ENCODE peak calls at places on chromosomes 4 and X, in five cellular contexts. V is SIG-M5, Z is right lobe of liver, M is D341Med, L is A673. U is an unnamed sample.

GRCh38 chrX:123986377-123986776 is 24.9 kb downstream of the STAG2 start:
- DNase-seq in V (no peak), M (no peak), Z (no peak), L (no peak), U (no peak)

GRCh38 chrX:37347420-37347819 is 1.7 kb upstream of the PRRG1 start:
- DNase-seq in Z (no peak), V (no peak), L (peak), M (no peak), U (no peak)

GRCh38 chr4:55037728-55038127 is 87.7 kb downstream of the KDR start:
- DNase-seq in Z (no peak), V (no peak), M (no peak), L (no peak), U (no peak)

GRCh38 chr4:3712936-3713335 is 53.2 kb upstream of the ADRA2C start:
- DNase-seq in M (no peak), Z (peak), L (no peak), V (no peak), U (no peak)

GRCh38 chrX:10350991-10351390 is 194.2 kb downstream of the CLCN4 start:
- DNase-seq in V (no peak), Z (no peak), L (no peak), M (no peak), U (no peak)

GRCh38 chr4:114921790-114922581 is 191.4 kb downstream of the NDST4 start:
- DNase-seq in M (no peak), V (no peak), L (no peak), Z (no peak), U (no peak)

GRCh38 chr4:126738926-126739325 is 893.8 kb upstream of the INTU start:
- DNase-seq in L (no peak), M (no peak), V (no peak), Z (no peak), U (no peak)

GRCh38 chr4:1761130-1761688 is 31.9 kb upstream of the FGFR3 start:
- DNase-seq in Z (no peak), V (no peak), L (no peak), M (no peak), U (no peak)

GRCh38 chrX:110087485-110088356 is 84.8 kb downstream of the TMEM164 start:
- DNase-seq in V (no peak), L (peak), Z (no peak), M (no peak), U (no peak)

GRCh38 chr4:27251788-27252187 is 391.1 kb downstream of the STIM2 start:
- DNase-seq in V (no peak), Z (no peak), M (no peak), L (no peak), U (no peak)

GRCh38 chr4:6372649-6373525 is 99.5 kb downstream of the PPP2R2C start:
- DNase-seq in V (no peak), M (peak), L (peak), Z (no peak), U (no peak)

GRCh38 chr4:116361782-116362181 is 723.6 kb downstream of the TRAM1L1 start:
- DNase-seq in Z (no peak), M (no peak), V (no peak), L (no peak), U (no peak)

GRCh38 chrX:39152106-39152649 is 350.9 kb downstream of the MID1IP1 start:
- DNase-seq in M (peak), V (no peak), Z (peak), L (peak), U (no peak)

GRCh38 chr4:183329244-183329643 is 7.0 kb upstream of the CLDN24 start:
- DNase-seq in V (no peak), M (no peak), L (no peak), Z (no peak), U (no peak)

GRCh38 chr4:81685105-81685504 is 213.4 kb upstream of the RASGEF1B start:
- DNase-seq in L (no peak), M (no peak), V (no peak), Z (no peak), U (no peak)

GRCh38 chrX:153800177-153800722 is 5.8 kb downstream of the SSR4 start:
- DNase-seq in V (no peak), Z (no peak), L (no peak), M (no peak), U (no peak)

GRCh38 chr4:12724520-12724919 is 759.6 kb downstream of the RAB28 start:
- DNase-seq in Z (no peak), V (no peak), L (peak), M (no peak), U (no peak)

GRCh38 chr4:53314257-53314656 is 51.6 kb downstream of the SCFD2 start:
- DNase-seq in L (no peak), M (no peak), V (no peak), Z (no peak), U (no peak)

GRCh38 chr4:140497428-140497775 is 691 bp downstream of the MGAT4D start:
- DNase-seq in L (no peak), Z (no peak), M (no peak), V (no peak), U (no peak)

GRCh38 chr4:36244257-36245084 is at the start of gene ARAP2:
- DNase-seq in V (no peak), M (peak), L (no peak), Z (peak), U (no peak)

GRCh38 chr4:55183926-55184599 is 58.7 kb upstream of the KDR start:
- DNase-seq in L (no peak), V (no peak), Z (no peak), M (no peak), U (no peak)

GRCh38 chr4:171891038-171891437 is 77.8 kb downstream of the GALNTL6 start:
- DNase-seq in L (no peak), V (no peak), M (no peak), Z (no peak), U (no peak)

GRCh38 chr4:19348746-19349145 is 903.0 kb upstream of the SLIT2 start:
- DNase-seq in M (no peak), Z (no peak), V (no peak), L (no peak), U (no peak)

GRCh38 chr4:167452922-167453321 is 218.6 kb upstream of the SPOCK3 start:
- DNase-seq in Z (no peak), L (peak), V (no peak), M (no peak), U (no peak)

GRCh38 chrX:136192839-136193414 is 45.6 kb downstream of the FHL1 start:
- DNase-seq in V (no peak), L (no peak), M (no peak), Z (no peak), U (no peak)

GRCh38 chr4:6674500-6675149 is 19.1 kb upstream of the S100P start:
- DNase-seq in M (no peak), Z (no peak), V (no peak), L (peak), U (no peak)

GRCh38 chr4:113869743-113870375 is 108.3 kb upstream of the CAMK2D start:
- DNase-seq in M (no peak), L (no peak), Z (no peak), V (no peak), U (no peak)

GRCh38 chrX:57607295-57608187 is 15.7 kb downstream of the ZXDB start:
- DNase-seq in V (no peak), L (no peak), Z (no peak), M (no peak), U (no peak)

GRCh38 chr4:114180481-114180880 is 201.0 kb upstream of the ARSJ start:
- DNase-seq in M (peak), L (peak), V (no peak), Z (peak), U (no peak)

GRCh38 chr4:177119021-177119461 is 190.6 kb upstream of the NEIL3 start:
- DNase-seq in M (no peak), V (no peak), L (no peak), Z (no peak), U (no peak)

GRCh38 chr4:87299898-87300297 is 22.8 kb downstream of the HSD17B13 start:
- DNase-seq in L (no peak), Z (no peak), V (no peak), M (no peak), U (no peak)

GRCh38 chr4:139774759-139775487 is 109.3 kb downstream of the MGST2 start:
- DNase-seq in L (no peak), V (no peak), Z (no peak), M (no peak), U (no peak)

GRCh38 chrX:49192722-49193328 is 6.7 kb upstream of the PRICKLE3 start:
- DNase-seq in M (no peak), V (no peak), L (peak), Z (no peak), U (no peak)